ENCODE peak calls at places on chromosome 14, in eight cellular contexts. I, Z, M, J, D, L, R and T are unnamed samples.

GRCh38 chr14:56581041-56581727 is 1.6 kb downstream of the TMEM260 start:
- DNase-seq in L (no peak), R (no peak), J (no peak), D (no peak), Z (no peak), I (no peak), M (peak; percentile 64), T (no peak)

GRCh38 chr14:99230271-99231141 is 41.5 kb downstream of the BCL11B start:
- DNase-seq in Z (no peak), L (peak; percentile 63), R (peak; percentile 84), I (peak; percentile 90), D (peak; percentile 71), J (peak; percentile 48), M (no peak), T (no peak)

GRCh38 chr14:22071001-22071400 is 397.4 kb upstream of the OR4E1 start:
- DNase-seq in D (no peak), R (peak; percentile 42), I (peak; percentile 77), Z (no peak), J (no peak), M (no peak), L (peak; percentile 7), T (peak; percentile 57)

GRCh38 chr14:51546603-51547258 is 105.0 kb upstream of the FRMD6 start:
- DNase-seq in R (no peak), I (no peak), L (no peak), M (peak; percentile 89), Z (no peak), J (peak; percentile 90), D (no peak), T (no peak)

GRCh38 chr14:89061696-89062095 is 237.2 kb downstream of the TTC8 start:
- DNase-seq in M (no peak), D (no peak), I (no peak), Z (no peak), R (no peak), J (no peak), L (no peak), T (no peak)

GRCh38 chr14:26905219-26905618 is 307.4 kb upstream of the NOVA1 start:
- DNase-seq in R (no peak), D (no peak), Z (no peak), M (no peak), L (no peak), J (no peak), I (no peak), T (no peak)

GRCh38 chr14:96938946-96939345 is 141.8 kb downstream of the VRK1 start:
- DNase-seq in M (no peak), I (no peak), Z (no peak), J (no peak), D (no peak), R (peak; percentile 27), L (no peak), T (no peak)

GRCh38 chr14:99958380-99958779 is 106.8 kb upstream of the EVL start:
- DNase-seq in I (no peak), M (no peak), Z (no peak), R (no peak), J (no peak), L (no peak), D (no peak), T (no peak)

GRCh38 chr14:73477618-73478266 is 13.0 kb upstream of the RIOX1 start:
- DNase-seq in R (no peak), L (no peak), J (no peak), D (no peak), I (no peak), M (no peak), Z (no peak), T (no peak)

GRCh38 chr14:67510836-67511235 is 22.3 kb upstream of the PLEKHH1 start:
- DNase-seq in D (no peak), M (no peak), I (no peak), J (no peak), R (no peak), Z (no peak), L (no peak), T (no peak)

GRCh38 chr14:73753043-73753886 is 39.1 kb upstream of the PNMA1 start:
- DNase-seq in I (peak; percentile 59), R (no peak), Z (no peak), J (no peak), D (no peak), L (no peak), M (peak; percentile 57), T (no peak)

GRCh38 chr14:57576498-57576897 is 82.8 kb upstream of the CCDC198 start:
- DNase-seq in L (no peak), I (no peak), M (no peak), R (no peak), D (no peak), J (no peak), Z (no peak), T (no peak)

GRCh38 chr14:32202941-32203882 is at the start of gene RNU6-8:
- DNase-seq in J (peak; percentile 95), Z (peak; percentile 94), R (peak; percentile 89), I (peak; percentile 96), M (peak; percentile 98), D (peak; percentile 79), L (peak; percentile 83), T (peak; percentile 95)